ENCODE peak calls at places on chromosomes 6 and 20, in four cellular contexts. W is fibroblast of lung, Z is choroid plexus epithelial cell, X is iPS DF 6.9. M is an unnamed sample.

GRCh38 chr20:44863661-44864060 is 21.8 kb upstream of the YWHAB start:
- DNase-seq in W (no peak), Z (no peak), X (no peak), M (no peak)

GRCh38 chr6:32113386-32114352 is 4.5 kb upstream of the TNXB start:
- DNase-seq in W (peak; percentile 76), Z (peak; percentile 94), X (no peak), M (peak; percentile 84)

GRCh38 chr6:21049572-21049971 is 515.3 kb downstream of the CDKAL1 start:
- DNase-seq in W (peak; percentile 61), Z (peak; percentile 50), X (no peak), M (no peak)

GRCh38 chr6:76708641-76709331 is 636.3 kb upstream of the IMPG1 start:
- DNase-seq in W (no peak), Z (peak; percentile 17), X (no peak), M (no peak)

GRCh38 chr6:38671885-38672467 is 31.0 kb downstream of the GLO1 start:
- DNase-seq in W (peak; percentile 43), Z (peak; percentile 86), X (peak; percentile 31), M (peak; percentile 72)

GRCh38 chr6:101803146-101803545 is 409.6 kb downstream of the GRIK2 start:
- DNase-seq in W (peak; percentile 66), Z (peak; percentile 47), X (no peak), M (no peak)

GRCh38 chr6:166615059-166615770 is 11.8 kb downstream of the RPS6KA2 start:
- DNase-seq in W (peak; percentile 70), Z (peak; percentile 72), X (no peak), M (no peak)

GRCh38 chr6:5998741-5999687 is 7.7 kb downstream of the NRN1 start:
- DNase-seq in W (no peak), Z (no peak), X (no peak), M (peak; percentile 88)

GRCh38 chr20:41989935-41990635 is 371.9 kb upstream of the CHD6 start:
- DNase-seq in W (no peak), Z (no peak), X (no peak), M (no peak)

GRCh38 chr6:166763606-166764472 is 136.8 kb upstream of the RPS6KA2 start:
- DNase-seq in W (no peak), Z (no peak), X (no peak), M (peak; percentile 66)

GRCh38 chr6:157461000-157461915 is 80.3 kb downstream of the ZDHHC14 start:
- DNase-seq in W (peak; percentile 63), Z (peak; percentile 71), X (no peak), M (peak; percentile 66)

GRCh38 chr6:145206247-145206907 is 528.9 kb downstream of the EPM2A start:
- DNase-seq in W (peak; percentile 67), Z (peak; percentile 61), X (no peak), M (no peak)

DNA sequence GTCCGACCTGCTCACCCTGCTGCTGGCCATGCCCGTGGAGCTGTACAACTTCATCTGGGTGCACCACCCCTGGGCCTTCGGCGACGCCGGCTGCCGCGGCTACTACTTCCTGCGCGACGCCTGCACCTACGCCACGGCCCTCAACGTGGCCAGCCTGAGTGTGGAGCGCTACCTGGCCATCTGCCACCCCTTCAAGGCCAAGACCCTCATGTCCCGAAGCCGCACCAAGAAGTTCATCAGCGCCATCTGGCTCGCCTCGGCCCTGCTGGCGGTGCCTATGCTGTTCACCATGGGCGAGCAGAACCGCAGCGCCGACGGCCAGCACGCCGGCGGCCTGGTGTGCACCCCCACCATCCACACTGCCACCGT is 885 bp downstream of the NTSR1 start:
- DNase-seq in W (no peak), Z (no peak), X (no peak), M (no peak)
- H3K4me3 ChIP-seq in W (peak overlapping the region; percentile 22), Z (no peak overlapping the region), X (no peak overlapping the region), M (no peak overlapping the region)

DNA sequence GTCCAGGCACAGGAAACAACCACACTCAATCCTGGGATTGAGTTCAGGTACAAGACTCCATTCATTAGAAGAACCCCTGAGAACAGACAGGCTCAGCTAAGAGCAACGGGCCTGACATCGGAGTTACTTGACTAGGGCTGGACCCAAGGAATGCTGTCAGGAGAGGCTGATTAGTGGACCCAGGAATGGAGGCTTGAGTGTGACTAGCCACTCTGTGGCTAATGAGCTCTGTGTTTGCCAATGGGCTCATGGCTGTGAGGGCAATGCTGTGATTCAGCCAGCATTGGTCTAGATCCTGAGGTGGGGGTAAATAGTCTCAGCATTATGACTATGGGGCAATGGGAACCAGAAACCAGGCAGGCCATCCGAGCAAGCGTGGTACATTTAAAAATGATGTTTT is 71.8 kb downstream of the RIOK1 start:
- DNase-seq in W (peak; percentile 35), Z (no peak), X (no peak), M (no peak)
- H3K4me3 ChIP-seq in W (no peak overlapping the region), Z (no peak overlapping the region), X (no peak overlapping the region), M (no peak overlapping the region)

DNA sequence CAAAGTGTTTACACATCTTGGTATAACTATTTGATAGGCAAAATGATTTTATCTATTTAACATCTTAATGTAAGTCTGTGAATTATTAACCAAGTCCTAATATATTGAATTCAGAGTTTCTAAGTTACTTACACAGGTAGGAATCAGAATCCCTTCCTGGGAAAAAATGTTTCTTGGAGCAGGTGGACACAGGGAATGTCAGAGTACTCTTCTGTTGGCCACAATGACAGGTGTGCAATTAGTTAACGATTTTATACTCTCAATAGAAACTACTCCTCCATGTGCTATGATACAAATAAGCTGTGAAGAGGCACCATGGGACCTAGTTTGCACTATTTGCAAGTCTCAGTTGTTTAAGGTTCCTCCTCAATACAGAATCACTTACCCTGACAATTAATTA is 821 bp upstream of the TAAR5 start:
- DNase-seq in W (no peak), Z (no peak), X (no peak), M (no peak)
- H3K4me3 ChIP-seq in W (no peak overlapping the region), Z (no peak overlapping the region), X (no peak overlapping the region), M (no peak overlapping the region)

GRCh38 chr6:10418862-10419748 is 4.2 kb upstream of the TFAP2A start:
- DNase-seq in W (peak; percentile 65), Z (peak; percentile 17), X (no peak), M (peak; percentile 92)

GRCh38 chr6:10421508-10422281 is 6.8 kb upstream of the TFAP2A start:
- DNase-seq in W (no peak), Z (no peak), X (no peak), M (peak; percentile 57)

GRCh38 chr6:10422282-10423034 is 7.6 kb upstream of the TFAP2A start:
- DNase-seq in W (no peak), Z (no peak), X (no peak), M (no peak)

GRCh38 chr6:10419749-10420545 is 5.1 kb upstream of the TFAP2A start:
- DNase-seq in W (no peak), Z (no peak), X (no peak), M (no peak)

GRCh38 chr6:10420546-10421507 is 6.0 kb upstream of the TFAP2A start:
- DNase-seq in W (no peak), Z (no peak), X (no peak), M (peak; percentile 86)
- H3K4me3 ChIP-seq in W (no peak overlapping the region), Z (no peak overlapping the region), X (no peak overlapping the region), M (no peak overlapping the region)